ENCODE peak calls at places on chromosomes 1 and 21, in nine cellular contexts. M, Q, E, J, N, Y, A, H and X are unnamed samples. For H3K9me3, the result is how much of the 10 kb centered on the place peaks cover.

GRCh38 chr1:83950106-83950661 is 48.7 kb downstream of the TTLL7 start:
- DNase-seq in M (no peak), Y (no peak), H (no peak), A (no peak), N (no peak), E (no peak), Q (no peak), J (no peak), X (no peak)

GRCh38 chr1:246617156-246617555 is 50.9 kb downstream of the CNST start:
- DNase-seq in Q (no peak), J (no peak), Y (no peak), E (no peak), A (no peak), M (no peak), N (no peak), H (no peak), X (no peak)

GRCh38 chr1:230282157-230282556 is 144.0 kb downstream of the PGBD5 start:
- DNase-seq in N (peak), Y (no peak), H (no peak), A (no peak), E (no peak), Q (no peak), M (no peak), J (no peak), X (no peak)

GRCh38 chr1:193211539-193211938 is 25.1 kb upstream of the B3GALT2 start:
- DNase-seq in J (peak), H (no peak), A (no peak), Q (no peak), M (no peak), Y (no peak), N (no peak), E (peak), X (no peak)

GRCh38 chr1:209106861-209107260 is 476.7 kb upstream of the CAMK1G start:
- DNase-seq in J (no peak), H (no peak), Y (no peak), N (no peak), E (no peak), Q (no peak), A (no peak), M (no peak), X (no peak)

GRCh38 chr1:230728710-230729392 is 14.9 kb upstream of the AGT start:
- DNase-seq in M (no peak), A (no peak), N (no peak), Y (no peak), J (no peak), E (no peak), H (no peak), Q (no peak), X (peak)

GRCh38 chr1:190747643-190748186 is 270.1 kb upstream of the BRINP3 start:
- DNase-seq in M (no peak), Y (no peak), Q (no peak), A (no peak), J (peak), H (no peak), E (no peak), N (no peak), X (no peak)

GRCh38 chr1:31785947-31786290 is 21.8 kb upstream of the ADGRB2 start:
- DNase-seq in J (no peak), M (no peak), Q (no peak), A (no peak), Y (no peak), H (no peak), E (no peak), N (no peak), X (no peak)

GRCh38 chr1:170807432-170807831 is 127.9 kb upstream of the MROH9 start:
- DNase-seq in N (no peak), Q (no peak), A (no peak), H (no peak), E (no peak), Y (no peak), M (no peak), J (peak), X (no peak)

GRCh38 chr21:16406355-16406754 is 676.6 kb downstream of the USP25 start:
- DNase-seq in Y (no peak), H (no peak), M (no peak), Q (no peak), E (no peak), N (no peak), J (no peak), A (no peak), X (no peak)

GRCh38 chr1:152481869-152482664 is 28.5 kb upstream of the LCE5A start:
- DNase-seq in N (no peak), J (no peak), H (no peak), Y (no peak), Q (no peak), E (no peak), M (no peak), A (no peak), X (no peak)

GRCh38 chr1:151864411-151864810 is 10.9 kb upstream of the THEM5 start:
- DNase-seq in N (no peak), M (no peak), Q (no peak), A (no peak), H (no peak), Y (no peak), E (no peak), J (no peak), X (no peak)

GRCh38 chr1:76053021-76053420 is 21.5 kb upstream of the ST6GALNAC3 start:
- DNase-seq in H (no peak), Y (no peak), J (no peak), E (no peak), A (no peak), M (no peak), Q (no peak), N (no peak), X (no peak)

GRCh38 chr1:80064524-80064923 is 1058.0 kb upstream of the ADGRL4 start:
- DNase-seq in H (no peak), Q (no peak), A (no peak), M (no peak), N (no peak), J (no peak), E (no peak), Y (no peak), X (no peak)

GRCh38 chr1:227369102-227369760 is 50.9 kb upstream of the CDC42BPA start:
- DNase-seq in E (no peak), J (no peak), M (no peak), Q (no peak), Y (no peak), A (no peak), N (no peak), H (peak), X (no peak)

GRCh38 chr1:9228589-9228988 is 6.0 kb upstream of the H6PD start:
- DNase-seq in A (no peak), E (no peak), Y (no peak), J (no peak), H (no peak), Q (no peak), N (no peak), M (no peak), X (no peak)

GRCh38 chr1:186479162-186479561 is 18.2 kb upstream of the PDC start:
- DNase-seq in H (no peak), N (no peak), A (no peak), E (no peak), Q (no peak), Y (no peak), M (no peak), J (no peak), X (no peak)

GRCh38 chr1:17441265-17441992 is 2.0 kb upstream of the RCC2 start:
- DNase-seq in Y (no peak), A (no peak), N (no peak), M (no peak), H (no peak), J (no peak), E (no peak), Q (no peak), X (no peak)

GRCh38 chr1:38736399-38736798 is 123.2 kb downstream of the RRAGC start:
- DNase-seq in Q (no peak), N (no peak), M (no peak), J (no peak), Y (no peak), E (no peak), H (no peak), A (no peak), X (no peak)
- H3K9me3 ChIP-seq in Q (under half), N (under half), M (under half), J (under half), Y (under half), E (under half), H (under half), A (under half), X (under half)

DNA sequence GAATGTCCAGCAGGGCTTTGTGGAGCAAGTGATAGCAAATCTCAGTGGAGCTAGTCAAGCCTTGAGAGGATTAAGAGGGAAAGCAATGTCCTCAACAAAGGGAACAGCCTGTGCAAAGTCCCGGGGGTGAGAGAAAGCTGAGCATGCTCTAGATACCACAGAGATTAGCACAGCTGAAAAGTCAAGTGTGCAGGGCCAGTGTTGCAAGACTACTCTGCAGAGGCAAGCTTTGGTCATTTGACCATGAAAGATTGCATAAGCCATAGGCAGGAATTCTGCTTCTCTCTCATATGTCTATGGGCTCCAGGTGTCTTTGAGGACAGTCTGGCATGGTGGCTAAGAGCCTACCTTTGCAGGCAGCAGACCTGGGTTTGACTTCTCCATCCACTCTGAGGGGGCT is 181.0 kb upstream of the JUN start:
- DNase-seq in E (no peak), Q (no peak), A (no peak), H (no peak), M (peak), N (peak), J (no peak), Y (no peak), X (no peak)
- H3K27ac ChIP-seq in E (no peak), Q (no peak), A (no peak), H (no peak), M (no peak), N (no peak), J (no peak), Y (no peak), X (no peak)

GRCh38 chr1:89829186-89829585 is 8.4 kb downstream of the LRRC8D start:
- DNase-seq in M (no peak), E (no peak), H (no peak), N (no peak), A (no peak), Q (no peak), Y (no peak), J (no peak), X (no peak)

GRCh38 chr1:89826594-89826993 is 5.8 kb downstream of the LRRC8D start:
- DNase-seq in N (no peak), E (no peak), A (no peak), M (no peak), Q (no peak), Y (no peak), J (no peak), H (no peak), X (no peak)

GRCh38 chr1:89827902-89828301 is 7.1 kb downstream of the LRRC8D start:
- DNase-seq in E (no peak), M (no peak), Q (no peak), J (no peak), N (no peak), A (no peak), Y (no peak), H (no peak), X (no peak)

GRCh38 chr1:89823679-89824292 is 3.0 kb downstream of the LRRC8D start:
- DNase-seq in H (peak), E (no peak), J (no peak), N (no peak), Q (no peak), M (no peak), Y (no peak), A (no peak), X (no peak)

GRCh38 chr1:89827330-89827729 is 6.5 kb downstream of the LRRC8D start:
- DNase-seq in M (no peak), Y (no peak), Q (no peak), N (no peak), E (no peak), A (no peak), H (no peak), J (no peak), X (no peak)
- H3K9me3 ChIP-seq in M (under half), Y (under half), Q (under half), N (under half), E (under half), A (under half), H (under half), J (under half), X (under half)

GRCh38 chr1:86845514-86845913 is 68.4 kb downstream of the SELENOF start:
- DNase-seq in Q (no peak), H (no peak), N (no peak), Y (no peak), A (no peak), E (no peak), M (no peak), J (no peak), X (no peak)

GRCh38 chr1:86846166-86846647 is 67.7 kb downstream of the SELENOF start:
- DNase-seq in N (no peak), A (no peak), Y (no peak), J (peak), M (no peak), H (no peak), E (no peak), Q (no peak), X (no peak)

DNA sequence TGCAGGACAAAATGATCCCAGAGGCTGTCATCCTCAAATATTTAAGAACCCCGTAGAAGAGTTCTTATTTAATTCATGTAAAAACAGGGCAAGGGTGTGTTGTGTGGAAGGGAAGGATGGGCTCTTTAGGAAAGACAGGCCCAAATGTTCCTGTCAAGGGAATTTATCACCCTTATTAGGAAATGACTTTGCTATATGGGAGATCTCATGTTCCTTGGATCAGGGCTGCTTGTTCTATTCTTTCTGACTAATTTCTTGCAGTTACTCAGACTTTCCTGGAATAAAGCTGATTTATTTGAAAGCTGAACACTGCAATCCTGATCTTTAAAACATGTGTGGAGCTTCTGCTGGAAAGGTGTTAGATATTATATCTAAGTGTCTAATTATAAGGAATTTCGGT is 72.8 kb downstream of the SELENOF start:
- DNase-seq in A (no peak), J (no peak), H (no peak), E (no peak), N (no peak), Y (no peak), M (no peak), Q (no peak), X (no peak)
- H3K27ac ChIP-seq in A (no peak), J (no peak), H (no peak), E (no peak), N (no peak), Y (no peak), M (no peak), Q (no peak), X (no peak)